ENCODE peak calls at places on chromosomes 2 and 18, in nine cellular contexts. A is tibial artery, Q is cardiac muscle cell, C is heart left ventricle, T is fibroblast of pulmonary artery, P is foreskin fibroblast, L is fibroblast of lung, M is choroid plexus epithelial cell, H is GM12878. D is an unnamed sample.

GRCh38 chr2:35495182-35495581 is 860.4 kb upstream of the CRIM1 start:
- DNase-seq in A (no peak), Q (no peak), C (no peak), T (no peak), P (no peak), L (no peak), M (no peak), H (no peak), D (no peak)

GRCh38 chr2:198374375-198375072 is 570.1 kb downstream of the PLCL1 start:
- DNase-seq in A (no peak), Q (peak), C (no peak), T (peak), P (peak), L (peak), M (peak), H (no peak), D (peak)

GRCh38 chr2:60485550-60485949 is 67.9 kb downstream of the BCL11A start:
- DNase-seq in A (no peak), Q (no peak), C (no peak), T (no peak), P (no peak), L (no peak), M (no peak), H (no peak), D (no peak)

GRCh38 chr2:159030674-159031380 is 62.4 kb downstream of the TANC1 start:
- DNase-seq in A (peak), Q (peak), C (peak), T (peak), P (peak), L (peak), M (peak), H (no peak), D (peak)

GRCh38 chr18:28177828-28178635 is 1.1 kb upstream of the CDH2 start:
- DNase-seq in A (no peak), Q (peak), C (peak), T (peak), P (no peak), L (no peak), M (peak), H (no peak), D (no peak)

GRCh38 chr2:156803243-156803642 is 367.1 kb downstream of the GPD2 start:
- DNase-seq in A (no peak), Q (no peak), C (no peak), T (no peak), P (no peak), L (no peak), M (no peak), H (no peak), D (no peak)

GRCh38 chr2:132009874-132010521 is 151.8 kb downstream of the ANKRD30BL start:
- DNase-seq in A (no peak), Q (no peak), C (no peak), T (no peak), P (no peak), L (no peak), M (no peak), H (no peak), D (no peak)

GRCh38 chr18:10047237-10047636 is 133.4 kb downstream of the VAPA start:
- DNase-seq in A (no peak), Q (peak), C (no peak), T (peak), P (peak), L (peak), M (peak), H (no peak), D (peak)

GRCh38 chr18:11974741-11975325 is 6.5 kb upstream of the IMPA2 start:
- DNase-seq in A (no peak), Q (peak), C (no peak), T (no peak), P (no peak), L (no peak), M (no peak), H (no peak), D (no peak)

GRCh38 chr2:71546777-71547281 is 93.5 kb downstream of the DYSF start:
- DNase-seq in A (no peak), Q (no peak), C (no peak), T (no peak), P (no peak), L (no peak), M (no peak), H (no peak), D (no peak)

GRCh38 chr18:75220786-75221355 is 10.3 kb downstream of the TSHZ1 start:
- DNase-seq in A (no peak), Q (no peak), C (no peak), T (no peak), P (no peak), L (no peak), M (no peak), H (no peak), D (no peak)

GRCh38 chr18:76388891-76389423 is 106.1 kb downstream of the ZNF516 start:
- DNase-seq in A (no peak), Q (no peak), C (no peak), T (no peak), P (no peak), L (peak), M (no peak), H (no peak), D (no peak)

GRCh38 chr2:3481736-3482362 is 37.5 kb downstream of the ADI1 start:
- DNase-seq in A (no peak), Q (no peak), C (no peak), T (no peak), P (no peak), L (no peak), M (no peak), H (no peak), D (no peak)

GRCh38 chr2:205701509-205701908 is 19.2 kb downstream of the NRP2 start:
- DNase-seq in A (no peak), Q (no peak), C (no peak), T (peak), P (no peak), L (no peak), M (peak), H (no peak), D (no peak)

GRCh38 chr2:106097370-106098000 is 96.6 kb downstream of the UXS1 start:
- DNase-seq in A (no peak), Q (no peak), C (no peak), T (no peak), P (no peak), L (no peak), M (no peak), H (no peak), D (no peak)

GRCh38 chr2:109213646-109214417 is 84.8 kb downstream of the SH3RF3 start:
- DNase-seq in A (no peak), Q (peak), C (no peak), T (peak), P (peak), L (peak), M (peak), H (peak), D (peak)

GRCh38 chr2:96773922-96774321 is 13.2 kb downstream of the CNNM4 start:
- DNase-seq in A (no peak), Q (no peak), C (no peak), T (no peak), P (no peak), L (no peak), M (no peak), H (no peak), D (no peak)

GRCh38 chr2:27185331-27186026 is 26.4 kb upstream of the ATRAID start:
- DNase-seq in A (peak), Q (peak), C (no peak), T (peak), P (peak), L (peak), M (peak), H (no peak), D (no peak)

GRCh38 chr2:124985210-124985760 is 960.2 kb downstream of the CNTNAP5 start:
- DNase-seq in A (no peak), Q (no peak), C (no peak), T (no peak), P (no peak), L (peak), M (no peak), H (no peak), D (no peak)

GRCh38 chr2:31078579-31079105 is 59.6 kb downstream of the GALNT14 start:
- DNase-seq in A (no peak), Q (no peak), C (no peak), T (no peak), P (peak), L (no peak), M (no peak), H (no peak), D (no peak)

GRCh38 chr2:149040451-149040850 is 2.0 kb downstream of the LYPD6B start:
- DNase-seq in A (no peak), Q (peak), C (no peak), T (no peak), P (no peak), L (no peak), M (peak), H (no peak), D (no peak)

GRCh38 chr2:104788721-104789446 is 65.0 kb upstream of the POU3F3 start:
- DNase-seq in A (no peak), Q (no peak), C (no peak), T (no peak), P (no peak), L (no peak), M (no peak), H (no peak), D (no peak)

GRCh38 chr2:136377423-136378382 is 259.8 kb upstream of the CXCR4 start:
- DNase-seq in A (no peak), Q (no peak), C (no peak), T (no peak), P (no peak), L (no peak), M (no peak), H (no peak), D (no peak)

GRCh38 chr2:187084524-187084923 is 235.6 kb upstream of the ZSWIM2 start:
- DNase-seq in A (no peak), Q (no peak), C (no peak), T (no peak), P (no peak), L (no peak), M (no peak), H (no peak), D (no peak)
- H3K4me3 ChIP-seq in A (no peak), Q (no peak), C (no peak), T (no peak), P (no peak), L (no peak), M (no peak), H (no peak), D (no peak)

DNA sequence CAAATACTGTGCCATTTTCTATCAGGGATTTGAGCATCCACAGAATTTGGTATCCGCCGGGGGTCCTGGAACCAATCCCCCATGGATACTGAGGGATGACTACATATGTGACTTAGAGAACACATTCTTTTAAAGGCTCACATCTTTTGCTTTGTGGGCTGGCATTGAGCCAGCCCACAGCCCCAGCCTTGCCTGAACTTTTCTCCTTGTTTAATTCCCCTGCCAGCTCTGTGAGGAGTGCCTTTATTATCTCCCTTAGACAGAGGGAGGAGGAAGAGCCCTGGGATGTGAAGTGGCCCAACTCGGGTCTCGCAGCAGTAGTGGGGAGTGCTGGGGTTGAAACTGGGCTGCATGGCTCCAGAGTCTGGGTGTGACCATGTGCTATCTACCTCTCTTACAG is 7.6 kb downstream of the TTC39C start:
- DNase-seq in A (no peak), Q (peak), C (no peak), T (peak), P (peak), L (peak), M (peak), H (no peak), D (peak)
- H3K4me3 ChIP-seq in A (no peak), Q (no peak), C (no peak), T (no peak), P (no peak), L (no peak), M (no peak), H (no peak), D (no peak)

DNA sequence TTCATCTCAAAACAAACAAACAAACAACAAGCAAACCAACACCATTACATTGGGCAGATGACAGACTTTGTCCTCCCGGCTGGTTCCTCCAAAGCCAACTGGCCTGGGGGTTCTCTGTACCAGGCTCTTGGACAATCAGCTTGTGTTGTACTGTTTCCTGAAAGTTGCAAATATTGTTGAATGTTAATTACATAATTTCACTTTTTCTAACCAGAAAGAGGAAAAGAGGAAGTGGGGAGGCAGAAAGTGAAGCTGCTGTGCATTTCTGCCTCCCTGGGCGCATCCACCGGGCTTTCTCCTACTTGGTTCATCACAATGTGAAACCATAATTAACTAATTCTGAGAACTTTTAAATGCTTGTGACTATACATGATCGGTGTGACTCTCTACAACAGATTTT is 10.0 kb downstream of the TWIST2 start:
- DNase-seq in A (no peak), Q (no peak), C (no peak), T (no peak), P (no peak), L (no peak), M (no peak), H (no peak), D (no peak)
- H3K4me3 ChIP-seq in A (no peak), Q (no peak), C (no peak), T (no peak), P (peak), L (no peak), M (no peak), H (no peak), D (no peak)

GRCh38 chr2:70069049-70069448 is 18.2 kb upstream of the PCBP1 start:
- DNase-seq in A (no peak), Q (no peak), C (no peak), T (no peak), P (no peak), L (no peak), M (no peak), H (peak), D (no peak)
- H3K4me3 ChIP-seq in A (no peak), Q (no peak), C (no peak), T (no peak), P (no peak), L (no peak), M (no peak), H (peak), D (no peak)

DNA sequence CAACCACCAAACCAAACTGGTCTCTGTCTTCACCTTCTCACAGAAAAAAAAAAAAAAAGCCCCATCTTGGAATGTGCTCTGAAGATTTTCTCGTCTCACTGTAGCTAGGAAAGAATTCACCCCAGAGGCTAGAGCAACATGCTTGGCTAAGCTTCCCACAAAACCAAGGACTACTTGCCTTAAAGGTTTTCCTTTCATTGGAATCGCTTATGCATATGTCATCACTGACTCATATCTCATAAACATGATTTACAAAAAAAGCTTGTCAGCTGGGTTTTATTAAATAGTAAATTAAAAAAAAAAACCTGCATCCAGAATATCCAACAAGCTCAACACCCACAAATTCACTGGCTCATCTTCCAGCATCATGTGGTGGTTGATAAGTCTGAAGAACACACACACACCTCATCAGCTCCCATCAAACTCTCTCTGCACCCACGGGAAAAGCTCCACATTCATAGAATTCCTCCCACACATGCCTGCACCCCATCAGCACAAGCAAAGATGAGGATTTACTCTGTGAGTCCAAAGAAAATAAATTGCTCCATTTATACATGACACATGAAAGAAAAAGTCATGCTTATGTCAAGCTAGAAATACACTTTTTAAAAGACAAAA is 182.0 kb upstream of the TRIB2 start:
- DNase-seq in A (no peak), Q (peak), C (peak), T (peak), P (peak), L (peak), M (peak), H (no peak), D (peak)
- H3K4me3 ChIP-seq in A (no peak), Q (no peak), C (no peak), T (no peak), P (no peak), L (no peak), M (no peak), H (no peak), D (no peak)

D was measured in skeletal muscle cell.